ENCODE peak calls at places on chromosomes 6 and 20, in ten cellular contexts. O, U, I, Y, R, X, P, G, A and D are unnamed samples.
A peak's percentile ranks its signal among the peaks of the same experiment; 100 is the strongest.

GRCh38 chr6:63452117-63452516 is 120.2 kb upstream of the LOC128125822 start:
- DNase-seq in O (peak; percentile 55), A (no peak), U (no peak), X (no peak), G (no peak), Y (no peak), R (no peak), P (no peak), I (no peak), D (no peak)

GRCh38 chr6:129748212-129748900 is 38.4 kb upstream of the ARHGAP18 start:
- DNase-seq in P (peak; percentile 47), R (no peak), O (peak; percentile 50), I (peak; percentile 61), A (peak; percentile 39), X (peak; percentile 58), U (no peak), Y (no peak), G (peak; percentile 81), D (no peak)

GRCh38 chr6:90610671-90611542 is 24.0 kb upstream of the MAP3K7 start:
- DNase-seq in A (no peak), P (peak; percentile 12), R (peak; percentile 52), G (no peak), Y (no peak), I (peak; percentile 4), X (peak; percentile 25), O (no peak), U (peak; percentile 66), D (peak; percentile 57)

GRCh38 chr20:39289316-39289715 is 327.2 kb downstream of the DHX35 start:
- DNase-seq in Y (no peak), P (no peak), X (no peak), I (no peak), A (no peak), O (no peak), U (no peak), R (no peak), G (peak; percentile 64), D (peak; percentile 59)

GRCh38 chr6:44133003-44133931 is 5.9 kb downstream of the TMEM63B start:
- DNase-seq in G (peak; percentile 87), R (peak; percentile 48), X (no peak), P (peak; percentile 52), Y (no peak), I (peak; percentile 39), O (peak; percentile 69), U (peak; percentile 80), A (peak; percentile 64), D (peak; percentile 70)

GRCh38 chr20:63544241-63544957 is 3.1 kb downstream of the SRMS start:
- DNase-seq in O (no peak), A (no peak), P (no peak), X (no peak), G (no peak), I (no peak), Y (no peak), U (no peak), R (no peak), D (no peak)

GRCh38 chr6:16712931-16713484 is 48.3 kb downstream of the ATXN1 start:
- DNase-seq in A (no peak), Y (no peak), P (peak; percentile 21), O (peak; percentile 35), R (no peak), I (peak; percentile 95), X (peak; percentile 56), G (peak; percentile 81), U (peak; percentile 70), D (no peak)

GRCh38 chr6:118565317-118565960 is 17.3 kb downstream of the PLN start:
- DNase-seq in I (peak; percentile 33), A (no peak), U (no peak), P (no peak), Y (no peak), R (no peak), O (no peak), G (no peak), X (no peak), D (no peak)

GRCh38 chr6:148441454-148441911 is 98.8 kb downstream of the SASH1 start:
- DNase-seq in Y (no peak), I (peak; percentile 90), P (no peak), R (no peak), A (no peak), O (no peak), G (no peak), X (no peak), U (no peak), D (no peak)

GRCh38 chr20:50270034-50270395 is 79.4 kb downstream of the CEBPB start:
- DNase-seq in Y (no peak), O (no peak), I (no peak), A (no peak), P (no peak), R (no peak), U (no peak), G (no peak), X (no peak), D (no peak)

GRCh38 chr20:13331536-13331935 is 110.5 kb downstream of the ISM1 start:
- DNase-seq in U (no peak), R (no peak), X (no peak), I (no peak), P (no peak), O (no peak), A (no peak), G (no peak), Y (no peak), D (no peak)

DNA sequence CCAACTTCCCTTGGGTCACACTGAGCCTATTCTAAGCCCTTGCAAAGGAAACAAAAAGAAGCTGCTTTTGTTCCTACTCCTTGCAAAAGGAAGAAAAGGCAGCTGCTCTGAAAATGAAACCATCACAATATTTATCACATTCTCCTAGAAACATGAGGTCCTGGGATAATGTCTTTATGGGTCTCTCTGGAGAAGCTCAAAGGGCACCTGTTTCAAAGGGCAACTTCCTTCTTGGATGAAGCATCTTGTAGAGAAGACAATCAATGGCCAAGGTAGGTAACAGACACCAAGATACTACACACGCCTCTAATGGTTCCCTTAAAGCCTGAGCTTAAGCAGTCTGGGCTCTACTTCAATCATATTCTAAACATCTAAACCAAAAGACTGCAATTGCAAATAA is 10.4 kb downstream of the ELOVL5 start:
- DNase-seq in I (no peak), G (no peak), U (no peak), A (no peak), R (no peak), Y (no peak), P (no peak), X (no peak), O (no peak), D (no peak)
- H3K27ac ChIP-seq in I (no peak overlapping the region), G (no peak overlapping the region), U (no peak overlapping the region), A (no peak overlapping the region), R (no peak overlapping the region), Y (no peak overlapping the region), P (no peak overlapping the region), X (no peak overlapping the region), O (no peak overlapping the region), D (no peak overlapping the region)

GRCh38 chr20:58967652-58968429 is 13.2 kb upstream of the NELFCD start:
- DNase-seq in G (no peak), O (no peak), I (no peak), X (no peak), A (no peak), Y (no peak), R (no peak), P (no peak), U (no peak), D (no peak)
- TF ChIP-seq POLR2A in G (no peak), O (no peak), I (no peak), X (no peak), A (no peak), Y (no peak), R (no peak), P (no peak), U (no peak), D (no peak)

DNA sequence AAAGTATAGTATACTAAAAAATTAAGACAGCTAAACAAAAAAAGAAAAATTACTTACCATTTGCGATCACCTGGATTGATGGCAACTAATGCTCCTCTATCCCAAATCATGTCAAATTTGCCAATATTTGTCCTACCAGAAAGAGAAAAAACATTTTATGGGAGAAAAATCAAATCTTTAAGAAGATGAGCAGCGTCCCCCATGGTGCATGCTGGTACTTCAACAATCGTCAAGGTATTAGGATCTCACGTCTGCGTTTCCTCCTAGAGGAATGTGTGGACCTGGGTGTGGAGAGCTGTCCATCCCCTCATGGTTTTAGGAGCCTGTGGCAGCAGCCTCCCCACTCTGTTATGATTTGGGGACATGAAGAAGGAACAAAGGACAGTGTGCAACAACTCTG is 16.0 kb downstream of the TPMT start:
- DNase-seq in R (no peak), X (no peak), I (no peak), Y (no peak), G (no peak), O (no peak), U (no peak), A (no peak), P (no peak), D (no peak)
- TF ChIP-seq CTCF in R (no peak), X (no peak), I (no peak), Y (no peak), G (no peak), O (no peak), U (no peak), A (no peak), P (no peak), D (no peak)

GRCh38 chr6:161037873-161038228 is 46.3 kb downstream of the MAP3K4 start:
- DNase-seq in Y (no peak), A (no peak), U (no peak), G (no peak), O (no peak), R (no peak), I (no peak), P (no peak), X (no peak), D (no peak)

GRCh38 chr6:161041274-161041673 is 49.7 kb downstream of the MAP3K4 start:
- DNase-seq in G (no peak), R (no peak), O (no peak), X (no peak), U (no peak), A (no peak), Y (no peak), P (no peak), I (no peak), D (no peak)

GRCh38 chr6:161035981-161036263 is 44.4 kb downstream of the MAP3K4 start:
- DNase-seq in X (no peak), Y (no peak), A (no peak), U (no peak), P (no peak), R (no peak), I (no peak), G (no peak), O (no peak), D (no peak)

GRCh38 chr6:161035182-161035980 is 43.8 kb downstream of the MAP3K4 start:
- DNase-seq in Y (no peak), P (no peak), O (no peak), I (no peak), R (no peak), G (no peak), U (no peak), X (no peak), A (no peak), D (no peak)

DNA sequence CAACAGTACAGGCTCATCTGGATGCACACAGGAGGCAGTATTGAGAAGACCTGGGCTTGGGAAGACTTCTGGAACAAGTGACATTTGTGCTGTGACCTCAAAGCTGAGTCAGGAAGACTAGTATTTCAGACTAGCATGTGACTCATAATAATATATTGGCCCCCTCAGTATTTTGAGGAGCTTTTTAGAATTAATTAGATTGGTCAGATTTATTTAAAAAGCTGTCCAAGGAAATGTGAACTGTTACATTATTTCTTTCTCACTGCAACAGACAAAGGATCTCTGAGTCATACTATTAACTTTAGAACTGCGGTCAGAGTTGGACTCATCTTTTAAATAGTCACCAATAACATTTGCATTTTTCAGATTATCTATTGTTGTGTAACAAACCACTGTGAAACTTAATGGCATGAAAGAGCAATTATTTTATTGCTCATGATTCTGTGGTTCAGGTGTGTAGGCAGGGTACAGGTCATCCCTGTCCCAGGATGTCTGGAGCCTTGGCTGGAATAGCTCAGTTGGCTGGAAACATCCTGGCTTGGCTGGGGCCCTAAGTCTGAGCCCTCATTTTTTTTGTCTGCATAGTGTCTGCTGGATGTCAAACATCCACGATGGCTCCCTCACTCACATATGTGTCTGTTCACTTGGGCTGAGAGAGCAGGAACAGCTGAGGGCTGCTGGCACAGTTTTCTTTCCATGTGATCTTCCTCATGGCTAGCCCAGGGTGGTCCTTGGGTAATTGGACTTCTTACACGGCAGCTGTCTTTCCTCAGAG is 46.8 kb downstream of the MAP3K4 start:
- DNase-seq in O (peak; percentile 24), U (peak; percentile 90), X (peak; percentile 55), P (no peak), G (no peak), I (peak; percentile 96), A (no peak), R (peak; percentile 40), Y (no peak), D (no peak)
- H3K27ac ChIP-seq in O (peak overlapping the region; percentile 67), U (peak overlapping the region; percentile 73), X (peak overlapping the region; percentile 72), P (no peak overlapping the region), G (peak overlapping the region; percentile 59), I (peak overlapping the region; percentile 15), A (peak overlapping the region; percentile 66), R (peak overlapping the region; percentile 38), Y (peak overlapping the region; percentile 48), D (no peak overlapping the region)